ENCODE peak calls at places on chromosomes 3 and 15, in seven cellular contexts. L, H, R, K, E, O and F are unnamed samples.

GRCh38 chr3:151314132-151314531 is 2.5 kb downstream of the GPR87 start:
- DNase-seq in R (no peak), H (no peak), E (no peak), O (no peak), K (no peak), L (no peak), F (no peak)

GRCh38 chr3:193377591-193377990 is 962 bp downstream of the ATP13A5 start:
- DNase-seq in H (no peak), L (no peak), K (no peak), O (no peak), R (no peak), E (no peak), F (no peak)

GRCh38 chr3:24538891-24539290 is 44.2 kb upstream of the THRB start:
- DNase-seq in K (no peak), L (no peak), O (no peak), H (no peak), R (peak), E (peak), F (no peak)

GRCh38 chr3:133997871-133998635 is 31.7 kb downstream of the SLCO2A1 start:
- DNase-seq in O (peak), H (no peak), E (peak), L (peak), R (no peak), K (no peak), F (no peak)

GRCh38 chr15:72487070-72487797 is 13.1 kb downstream of the ARIH1 start:
- DNase-seq in E (no peak), H (no peak), L (no peak), R (no peak), O (no peak), K (no peak), F (no peak)

GRCh38 chr15:32033186-32033890 is 3.0 kb downstream of the CHRNA7 start:
- DNase-seq in L (no peak), H (no peak), O (no peak), R (peak), K (no peak), E (no peak), F (no peak)

GRCh38 chr3:134229038-134229437 is 21.6 kb downstream of the RYK start:
- DNase-seq in L (no peak), R (no peak), K (no peak), E (no peak), O (no peak), H (no peak), F (no peak)

GRCh38 chr15:29952245-29952644 is 130.0 kb upstream of the TJP1 start:
- DNase-seq in K (no peak), O (no peak), E (no peak), R (no peak), L (no peak), H (no peak), F (no peak)

GRCh38 chr3:12807066-12807465 is 10.6 kb downstream of the CAND2 start:
- DNase-seq in K (no peak), E (peak), H (no peak), L (no peak), R (no peak), O (peak), F (no peak)

GRCh38 chr3:138367912-138368311 is 19.5 kb downstream of the MRAS start:
- DNase-seq in R (no peak), O (peak), L (peak), K (no peak), H (no peak), E (no peak), F (no peak)

GRCh38 chr3:52983336-52983807 is 62.5 kb downstream of the SFMBT1 start:
- DNase-seq in E (no peak), K (no peak), L (no peak), R (no peak), H (peak), O (no peak), F (no peak)

GRCh38 chr3:53230789-53231188 is 25.0 kb downstream of the TKT start:
- DNase-seq in K (no peak), R (no peak), H (no peak), L (no peak), E (no peak), O (peak), F (no peak)

DNA sequence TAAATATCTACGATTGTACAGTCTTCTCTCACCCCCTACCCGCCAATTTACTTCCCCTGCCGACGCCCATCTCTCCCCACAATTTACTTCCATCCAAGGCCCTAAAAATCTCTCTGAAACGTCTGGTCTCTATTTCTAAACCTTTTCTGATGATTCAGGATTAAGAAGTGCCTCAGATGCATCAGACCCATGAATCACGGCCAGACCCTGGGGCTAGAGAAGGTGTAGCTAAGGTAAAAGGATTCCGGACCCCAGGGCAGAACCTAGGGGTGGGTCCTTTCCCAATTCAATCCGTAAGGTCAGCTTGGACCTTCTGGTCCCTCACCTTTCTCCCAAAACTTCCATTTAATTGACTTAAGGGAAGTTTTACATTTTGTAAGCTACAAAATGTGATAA is 46.4 kb downstream of the LRIG1 start:
- DNase-seq in L (no peak), R (no peak), K (no peak), E (no peak), O (no peak), H (no peak), F (no peak)
- H3K27ac ChIP-seq in L (peak), R (peak), K (no peak), E (peak), O (no peak), H (no peak), F (no peak)

DNA sequence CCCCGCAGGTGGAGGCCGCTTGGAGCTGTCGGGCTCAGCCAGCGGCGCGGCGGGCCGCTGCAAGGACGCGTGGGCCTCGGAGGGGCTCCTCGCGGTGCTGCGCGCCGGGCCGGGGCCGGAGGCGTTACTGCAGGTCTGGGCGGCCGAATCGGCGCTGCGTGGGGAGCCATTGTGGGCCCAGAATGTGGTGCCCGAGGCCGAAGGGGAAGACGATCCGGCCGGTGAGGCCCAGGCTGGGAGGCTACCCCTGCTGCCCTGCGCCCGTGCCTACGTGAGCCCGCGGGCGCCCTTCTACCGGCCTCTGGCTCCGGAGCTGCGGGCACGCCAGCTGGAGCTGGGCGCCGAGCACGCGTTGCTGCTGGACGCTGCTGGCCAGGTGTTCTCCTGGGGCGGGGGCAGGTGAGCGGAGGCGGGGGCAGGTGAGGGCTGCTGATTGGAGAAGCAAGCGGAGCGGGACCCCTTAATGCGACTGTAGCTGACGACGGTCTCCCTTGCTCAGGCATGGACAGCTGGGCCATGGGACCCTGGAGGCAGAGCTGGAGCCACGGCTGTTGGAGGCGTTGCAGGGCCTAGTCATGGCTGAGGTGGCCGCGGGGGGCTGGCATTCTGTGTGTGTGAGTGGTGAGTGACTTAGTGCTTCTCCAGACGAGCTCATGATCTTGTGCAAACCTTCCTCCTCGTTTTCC is 2.6 kb downstream of the RCCD1 start:
- DNase-seq in L (no peak), R (peak), K (no peak), E (peak), O (peak), H (no peak), F (no peak)
- H3K27ac ChIP-seq in L (peak), R (peak), K (no peak), E (no peak), O (peak), H (no peak), F (no peak)

DNA sequence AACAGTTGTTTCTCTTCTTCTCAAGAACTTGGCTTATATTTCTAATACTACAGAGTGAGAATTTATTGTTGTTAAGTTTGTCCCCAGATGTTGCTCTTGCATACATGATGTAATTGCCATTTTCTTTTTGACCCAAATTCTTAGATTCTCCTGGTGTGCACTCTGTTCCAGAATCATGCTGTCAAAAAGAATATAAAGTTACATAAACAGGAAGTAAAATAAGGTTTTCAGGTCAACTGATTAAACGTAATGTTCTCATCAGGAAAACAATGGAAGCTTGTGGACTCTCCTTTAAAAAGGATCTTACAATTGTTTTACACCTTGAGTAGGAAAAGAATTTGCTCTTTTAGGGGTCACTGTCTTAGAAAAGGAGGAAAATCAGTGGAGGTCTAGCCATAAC is 121.8 kb downstream of the ADAM10 start:
- DNase-seq in K (no peak), R (no peak), O (no peak), L (no peak), H (no peak), E (no peak), F (no peak)
- H3K27ac ChIP-seq in K (no peak), R (peak), O (peak), L (peak), H (peak), E (no peak), F (no peak)

GRCh38 chr15:95646892-95647291 is 683.6 kb upstream of the NR2F2 start:
- DNase-seq in E (no peak), H (no peak), K (no peak), R (no peak), L (no peak), O (no peak), F (no peak)

GRCh38 chr15:95645791-95646338 is 684.6 kb upstream of the NR2F2 start:
- DNase-seq in H (no peak), O (peak), R (no peak), E (no peak), K (no peak), L (no peak), F (no peak)

GRCh38 chr15:95644476-95644875 is 686.0 kb upstream of the NR2F2 start:
- DNase-seq in R (no peak), L (no peak), E (no peak), H (no peak), O (no peak), K (no peak), F (no peak)

GRCh38 chr15:95646484-95646883 is 684.0 kb upstream of the NR2F2 start:
- DNase-seq in E (no peak), H (no peak), K (no peak), O (no peak), L (no peak), R (no peak), F (no peak)

GRCh38 chr15:95647878-95648277 is 682.6 kb upstream of the NR2F2 start:
- DNase-seq in R (no peak), O (no peak), H (no peak), L (no peak), E (no peak), K (no peak), F (no peak)
- H3K27ac ChIP-seq in R (no peak), O (no peak), H (no peak), L (no peak), E (no peak), K (no peak), F (no peak)

GRCh38 chr3:195012100-195012499 is 258.9 kb downstream of the XXYLT1 start:
- DNase-seq in O (no peak), H (peak), R (peak), K (no peak), L (no peak), E (no peak), F (no peak)
- H3K27ac ChIP-seq in O (no peak), H (no peak), R (no peak), K (no peak), L (no peak), E (no peak), F (no peak)

DNA sequence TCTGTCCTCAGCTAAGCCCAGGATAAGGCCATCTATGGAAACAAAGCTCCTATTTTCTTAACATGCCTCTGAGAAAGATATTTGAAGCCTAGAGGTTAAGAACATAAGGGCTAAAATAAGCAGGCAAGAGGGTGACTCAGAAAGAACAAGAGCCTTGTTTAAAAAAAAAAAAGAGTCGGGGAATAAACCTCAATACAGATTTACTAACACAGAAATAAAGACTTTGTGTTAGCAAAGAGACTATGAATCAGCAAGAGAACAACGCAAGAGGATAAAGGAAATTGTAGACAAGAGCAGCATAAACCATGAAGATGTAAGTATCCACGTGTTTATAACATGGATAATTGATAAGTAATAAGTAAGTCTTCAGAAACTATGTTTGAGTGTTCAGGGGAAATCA is 36.0 kb downstream of the RAB27A start:
- DNase-seq in E (no peak), O (peak), R (no peak), L (no peak), K (peak), H (no peak), F (no peak)
- H3K27ac ChIP-seq in E (peak), O (peak), R (peak), L (no peak), K (peak), H (no peak), F (no peak)

DNA sequence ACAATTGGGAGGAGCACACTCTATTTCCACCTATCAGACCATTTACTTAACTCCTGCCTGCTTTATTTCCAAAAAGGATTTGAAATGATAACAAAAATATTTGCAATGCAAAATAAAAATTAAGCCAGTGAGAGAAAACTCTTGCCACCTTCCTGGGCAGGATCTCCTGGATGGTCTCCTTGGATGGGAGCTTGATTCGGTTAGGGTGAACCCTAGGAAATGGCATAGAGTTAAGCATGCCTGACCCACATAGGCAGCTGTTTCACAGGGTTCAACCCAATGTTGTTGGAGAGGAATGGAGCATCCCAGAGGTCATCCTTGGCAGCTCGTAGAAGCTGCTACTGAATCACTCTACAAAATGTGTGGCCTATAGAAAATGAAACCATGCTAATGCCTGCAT is 83.8 kb downstream of the TGFBR2 start:
- DNase-seq in K (no peak), L (no peak), R (no peak), E (no peak), H (no peak), O (no peak), F (no peak)
- H3K27ac ChIP-seq in K (no peak), L (peak), R (peak), E (no peak), H (no peak), O (no peak), F (no peak)

GRCh38 chr15:62896969-62897486 is 145.5 kb upstream of the TPM1 start:
- DNase-seq in R (peak), O (peak), L (peak), E (peak), K (peak), H (no peak), F (no peak)
- H3K27ac ChIP-seq in R (peak), O (peak), L (peak), E (peak), K (peak), H (no peak), F (no peak)